ENCODE peak calls at places on chromosome 3, in seven cellular contexts. H, Q, B, X, L, P and U are unnamed samples.

GRCh38 chr3:12916159-12916558 is 74.8 kb upstream of the RPL32 start:
- DNase-seq in H (no peak), Q (no peak), B (no peak), X (no peak), L (no peak), P (no peak), U (no peak)

GRCh38 chr3:8561365-8561764 is 59.7 kb downstream of the LMCD1 start:
- DNase-seq in H (peak), Q (no peak), B (no peak), X (no peak), L (no peak), P (no peak), U (no peak)

GRCh38 chr3:51703026-51703775 is 3.7 kb upstream of the GRM2 start:
- DNase-seq in H (no peak), Q (no peak), B (no peak), X (no peak), L (peak), P (no peak), U (no peak)

GRCh38 chr3:122555275-122556071 is 8.6 kb downstream of the PARP9 start:
- DNase-seq in H (peak), Q (no peak), B (peak), X (no peak), L (no peak), P (no peak), U (no peak)

GRCh38 chr3:56788506-56788905 is 13.2 kb downstream of the ARHGEF3 start:
- DNase-seq in H (no peak), Q (no peak), B (no peak), X (no peak), L (no peak), P (no peak), U (no peak)

GRCh38 chr3:195714380-195715011 is 6.3 kb upstream of the MUC20 start:
- DNase-seq in H (no peak), Q (no peak), B (no peak), X (no peak), L (no peak), P (no peak), U (no peak)

GRCh38 chr3:194485876-194486539 is 794 bp downstream of the ATP13A3 start:
- DNase-seq in H (peak), Q (no peak), B (no peak), X (no peak), L (no peak), P (peak), U (peak)

GRCh38 chr3:73611176-73611575 is 13.6 kb downstream of the PDZRN3 start:
- DNase-seq in H (peak), Q (no peak), B (no peak), X (no peak), L (no peak), P (peak), U (no peak)

GRCh38 chr3:127770671-127771370 is 51.5 kb downstream of the MGLL start:
- DNase-seq in H (no peak), Q (no peak), B (no peak), X (no peak), L (no peak), P (peak), U (no peak)

GRCh38 chr3:55558316-55558715 is 71.2 kb upstream of the WNT5A start:
- DNase-seq in H (no peak), Q (no peak), B (no peak), X (no peak), L (no peak), P (peak), U (no peak)